ENCODE peak calls at places on chromosomes 7 and 10, in four cellular contexts. One of them, this sample, is unnamed.

GRCh38 chr10:124214610-124215009 is 121.2 kb upstream of the CHST15 start:
- DNase-seq in DMS153: no peak
- DNase-seq in NB4: no peak
- DNase-seq in neural crest cell: no peak
- DNase-seq in this sample: no peak

GRCh38 chr7:130490888-130491771 is 755 bp upstream of the MEST start:
- DNase-seq in NB4: no peak
- DNase-seq in neural crest cell: peak; percentile 58
- DNase-seq in DMS153: peak; percentile 23
- DNase-seq in this sample: peak; percentile 43

GRCh38 chr10:75497997-75498797 is 66.8 kb downstream of the LRMDA start:
- DNase-seq in neural crest cell: no peak
- DNase-seq in DMS153: no peak
- DNase-seq in NB4: no peak
- DNase-seq in this sample: peak; percentile 53

GRCh38 chr10:131160219-131160875 is 151.2 kb downstream of the TCERG1L start:
- DNase-seq in NB4: no peak
- DNase-seq in neural crest cell: no peak
- DNase-seq in DMS153: no peak
- DNase-seq in this sample: no peak

GRCh38 chr10:79316671-79317431 is 30.4 kb upstream of the PPIF start:
- DNase-seq in neural crest cell: no peak
- DNase-seq in DMS153: no peak
- DNase-seq in NB4: peak; percentile 94
- DNase-seq in this sample: no peak

GRCh38 chr10:80133221-80133620 is 691 bp downstream of the PLAC9 start:
- DNase-seq in DMS153: no peak
- DNase-seq in neural crest cell: no peak
- DNase-seq in NB4: no peak
- DNase-seq in this sample: peak; percentile 46

GRCh38 chr10:47029181-47029971 is 118.1 kb downstream of the PTPN20 start:
- DNase-seq in neural crest cell: no peak
- DNase-seq in NB4: no peak
- DNase-seq in DMS153: no peak
- DNase-seq in this sample: no peak

GRCh38 chr7:115511330-115511729 is 519.2 kb downstream of the TFEC start:
- DNase-seq in NB4: no peak
- DNase-seq in DMS153: no peak
- DNase-seq in neural crest cell: no peak
- DNase-seq in this sample: no peak

GRCh38 chr7:104018425-104018824 is 29.0 kb upstream of the RELN start:
- DNase-seq in DMS153: no peak
- DNase-seq in NB4: no peak
- DNase-seq in neural crest cell: no peak
- DNase-seq in this sample: no peak

GRCh38 chr7:139648617-139648932 is 125.1 kb downstream of the CLEC2L start:
- DNase-seq in neural crest cell: no peak
- DNase-seq in NB4: no peak
- DNase-seq in DMS153: peak; percentile 39
- DNase-seq in this sample: no peak

GRCh38 chr10:115141254-115141653 is 48.1 kb downstream of the ATRNL1 start:
- DNase-seq in NB4: peak; percentile 26
- DNase-seq in neural crest cell: no peak
- DNase-seq in DMS153: no peak
- DNase-seq in this sample: peak; percentile 28

GRCh38 chr7:2260820-2261219 is 18.8 kb downstream of the NUDT1 start:
- DNase-seq in neural crest cell: no peak
- DNase-seq in DMS153: peak; percentile 4
- DNase-seq in NB4: no peak
- DNase-seq in this sample: no peak

GRCh38 chr7:96495751-96496216 is 173.9 kb upstream of the SLC25A13 start:
- DNase-seq in NB4: peak; percentile 36
- DNase-seq in DMS153: peak; percentile 82
- DNase-seq in neural crest cell: no peak
- DNase-seq in this sample: no peak

GRCh38 chr7:51613911-51614344 is 297.3 kb upstream of the COBL start:
- DNase-seq in neural crest cell: no peak
- DNase-seq in DMS153: no peak
- DNase-seq in NB4: no peak
- DNase-seq in this sample: no peak

GRCh38 chr10:92011560-92012214 is 88.1 kb downstream of the BTAF1 start:
- DNase-seq in DMS153: no peak
- DNase-seq in neural crest cell: no peak
- DNase-seq in NB4: peak; percentile 28
- DNase-seq in this sample: peak; percentile 69

GRCh38 chr10:97005349-97005748 is 173.3 kb downstream of the LCOR start:
- DNase-seq in DMS153: no peak
- DNase-seq in NB4: no peak
- DNase-seq in neural crest cell: no peak
- DNase-seq in this sample: no peak

GRCh38 chr7:128035712-128036111 is 4.5 kb upstream of the LRRC4 start:
- DNase-seq in DMS153: no peak
- DNase-seq in NB4: peak; percentile 56
- DNase-seq in neural crest cell: no peak
- DNase-seq in this sample: no peak

GRCh38 chr7:8365499-8366110 is 67.8 kb upstream of the NXPH1 start:
- DNase-seq in DMS153: peak; percentile 75
- DNase-seq in neural crest cell: no peak
- DNase-seq in NB4: peak; percentile 33
- DNase-seq in this sample: no peak

GRCh38 chr7:45695249-45695995 is 121.3 kb downstream of the ADCY1 start:
- DNase-seq in DMS153: no peak
- DNase-seq in NB4: no peak
- DNase-seq in neural crest cell: no peak
- DNase-seq in this sample: no peak

GRCh38 chr7:73341877-73342276 is 13.9 kb downstream of the FKBP6 start:
- DNase-seq in neural crest cell: no peak
- DNase-seq in DMS153: no peak
- DNase-seq in NB4: peak; percentile 87
- DNase-seq in this sample: peak; percentile 78